ENCODE peak calls at places on chromosomes 2 and 18, in four cellular contexts. K, Y, J and B are unnamed samples.

GRCh38 chr2:215280326-215280725 is 31.5 kb upstream of the ATIC start:
- DNase-seq in K (no peak), Y (no peak), J (no peak), B (no peak)

GRCh38 chr2:112621792-112622527 is 23.8 kb upstream of the SLC20A1 start:
- DNase-seq in K (no peak), Y (no peak), J (no peak), B (peak; percentile 94)

GRCh38 chr18:64720781-64721464 is 572.0 kb upstream of the LINC00305 start:
- DNase-seq in K (peak; percentile 1), Y (no peak), J (no peak), B (no peak)

GRCh38 chr2:62713837-62714236 is 8.3 kb downstream of the EHBP1 start:
- DNase-seq in K (no peak), Y (no peak), J (no peak), B (peak; percentile 28)

GRCh38 chr2:48529676-48530032 is 300 bp upstream of the STON1 start:
- DNase-seq in K (no peak), Y (no peak), J (no peak), B (no peak)

GRCh38 chr2:199465988-199466703 is 8.4 kb upstream of the SATB2 start:
- DNase-seq in K (peak; percentile 51), Y (peak; percentile 48), J (no peak), B (no peak)

GRCh38 chr2:73020657-73021370 is 50.7 kb downstream of the SFXN5 start:
- DNase-seq in K (peak; percentile 9), Y (no peak), J (no peak), B (peak; percentile 85)

GRCh38 chr2:14656146-14656545 is 23.6 kb downstream of the LRATD1 start:
- DNase-seq in K (peak; percentile 36), Y (no peak), J (no peak), B (no peak)

GRCh38 chr2:181352158-181352557 is 105.0 kb upstream of the ITGA4 start:
- DNase-seq in K (no peak), Y (no peak), J (no peak), B (no peak)

GRCh38 chr2:85998071-85998991 is 107.4 kb downstream of the POLR1A start:
- DNase-seq in K (peak; percentile 84), Y (peak; percentile 27), J (no peak), B (peak; percentile 56)

GRCh38 chr2:37784759-37785149 is 113.3 kb upstream of the CDC42EP3 start:
- DNase-seq in K (no peak), Y (no peak), J (no peak), B (no peak)

GRCh38 chr2:239695106-239695727 is 294.4 kb upstream of the HDAC4 start:
- DNase-seq in K (no peak), Y (no peak), J (no peak), B (no peak)

GRCh38 chr2:239275871-239276812 is 124.7 kb downstream of the HDAC4 start:
- DNase-seq in K (no peak), Y (peak; percentile 27), J (no peak), B (no peak)

GRCh38 chr2:213157242-213157641 is 5.8 kb upstream of the IKZF2 start:
- DNase-seq in K (no peak), Y (no peak), J (no peak), B (peak; percentile 23)

GRCh38 chr2:3398837-3399236 is 19.3 kb downstream of the TRAPPC12 start:
- DNase-seq in K (peak; percentile 61), Y (no peak), J (no peak), B (no peak)

GRCh38 chr2:143524001-143524608 is 394.9 kb downstream of the ARHGAP15 start:
- DNase-seq in K (no peak), Y (no peak), J (no peak), B (peak; percentile 54)

GRCh38 chr18:54850598-54850997 is 22.3 kb downstream of the RAB27B start:
- DNase-seq in K (no peak), Y (no peak), J (no peak), B (no peak)

GRCh38 chr18:23967321-23968089 is 47.0 kb upstream of the TTC39C start:
- DNase-seq in K (no peak), Y (no peak), J (no peak), B (no peak)

GRCh38 chr2:20513946-20514345 is 67.1 kb downstream of the RHOB start:
- DNase-seq in K (no peak), Y (no peak), J (no peak), B (no peak)

GRCh38 chr2:12761109-12761508 is 44.4 kb downstream of the TRIB2 start:
- DNase-seq in K (no peak), Y (no peak), J (no peak), B (no peak)

GRCh38 chr2:75340560-75340959 is 141.2 kb upstream of the TACR1 start:
- DNase-seq in K (no peak), Y (no peak), J (no peak), B (peak; percentile 42)

GRCh38 chr18:73691118-73691517 is 456.5 kb downstream of the FBXO15 start:
- DNase-seq in K (peak; percentile 7), Y (no peak), J (no peak), B (peak; percentile 95)

GRCh38 chr2:239717706-239718105 is 307.4 kb downstream of the NDUFA10 start:
- DNase-seq in K (no peak), Y (peak; percentile 25), J (no peak), B (no peak)

GRCh38 chr2:28810384-28811285 is at the start of gene SPDYA:
- DNase-seq in K (peak; percentile 91), Y (peak; percentile 91), J (peak; percentile 34), B (peak; percentile 36)

GRCh38 chr2:29063646-29064372 is 10.5 kb downstream of the PCARE start:
- DNase-seq in K (no peak), Y (no peak), J (no peak), B (peak; percentile 68)

GRCh38 chr18:62991959-62992358 is 276.6 kb downstream of the PHLPP1 start:
- DNase-seq in K (no peak), Y (no peak), J (no peak), B (no peak)

GRCh38 chr18:2805970-2806943 is 40.5 kb upstream of the EMILIN2 start:
- DNase-seq in K (no peak), Y (no peak), J (no peak), B (peak; percentile 73)

DNA sequence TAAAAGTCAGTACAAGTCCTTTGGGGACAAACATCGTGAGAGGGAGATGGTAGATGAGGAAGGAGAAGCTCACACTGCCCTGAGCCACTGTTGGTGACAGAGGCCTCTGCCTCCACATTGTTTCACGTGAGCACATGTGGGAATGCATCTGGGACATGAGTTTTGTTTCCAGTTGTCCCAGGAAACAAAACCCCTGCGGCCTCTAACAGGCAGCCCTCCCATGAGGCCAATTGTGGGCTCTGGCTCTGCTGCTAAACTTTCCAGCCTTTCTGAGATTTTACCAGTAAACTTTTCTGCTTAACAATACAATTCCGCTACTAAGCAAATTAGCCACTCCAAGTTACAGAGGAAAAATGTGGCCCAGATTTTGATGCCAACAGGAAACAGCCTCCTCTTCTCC is 23.5 kb upstream of the LRRC30 start:
- DNase-seq in K (no peak), Y (no peak), J (no peak), B (no peak)
- H4K5ac ChIP-seq in K (no peak overlapping the region), Y (no peak overlapping the region), J (no peak overlapping the region), B (no peak overlapping the region)

GRCh38 chr2:54512183-54512582 is 56.1 kb downstream of the SPTBN1 start:
- DNase-seq in K (no peak), Y (no peak), J (no peak), B (no peak)
- H4K5ac ChIP-seq in K (no peak overlapping the region), Y (no peak overlapping the region), J (no peak overlapping the region), B (no peak overlapping the region)

GRCh38 chr2:31197669-31198068 is 19.6 kb downstream of the CAPN14 start:
- DNase-seq in K (peak; percentile 52), Y (no peak), J (no peak), B (no peak)
- H4K5ac ChIP-seq in K (no peak overlapping the region), Y (no peak overlapping the region), J (no peak overlapping the region), B (no peak overlapping the region)

GRCh38 chr2:236086403-236086970 is 81.7 kb downstream of the GBX2 start:
- DNase-seq in K (no peak), Y (no peak), J (no peak), B (no peak)
- H4K5ac ChIP-seq in K (no peak overlapping the region), Y (no peak overlapping the region), J (no peak overlapping the region), B (no peak overlapping the region)

GRCh38 chr2:100106460-100106859 is 35.9 kb downstream of the AFF3 start:
- DNase-seq in K (peak; percentile 66), Y (peak; percentile 37), J (no peak), B (peak; percentile 45)

GRCh38 chr2:100107440-100107839 is 35.0 kb downstream of the AFF3 start:
- DNase-seq in K (no peak), Y (no peak), J (no peak), B (no peak)

GRCh38 chr2:100107911-100108647 is 34.3 kb downstream of the AFF3 start:
- DNase-seq in K (no peak), Y (no peak), J (no peak), B (no peak)

GRCh38 chr2:100105678-100106054 is 36.7 kb downstream of the AFF3 start:
- DNase-seq in K (peak; percentile 63), Y (peak; percentile 44), J (no peak), B (peak; percentile 53)

DNA sequence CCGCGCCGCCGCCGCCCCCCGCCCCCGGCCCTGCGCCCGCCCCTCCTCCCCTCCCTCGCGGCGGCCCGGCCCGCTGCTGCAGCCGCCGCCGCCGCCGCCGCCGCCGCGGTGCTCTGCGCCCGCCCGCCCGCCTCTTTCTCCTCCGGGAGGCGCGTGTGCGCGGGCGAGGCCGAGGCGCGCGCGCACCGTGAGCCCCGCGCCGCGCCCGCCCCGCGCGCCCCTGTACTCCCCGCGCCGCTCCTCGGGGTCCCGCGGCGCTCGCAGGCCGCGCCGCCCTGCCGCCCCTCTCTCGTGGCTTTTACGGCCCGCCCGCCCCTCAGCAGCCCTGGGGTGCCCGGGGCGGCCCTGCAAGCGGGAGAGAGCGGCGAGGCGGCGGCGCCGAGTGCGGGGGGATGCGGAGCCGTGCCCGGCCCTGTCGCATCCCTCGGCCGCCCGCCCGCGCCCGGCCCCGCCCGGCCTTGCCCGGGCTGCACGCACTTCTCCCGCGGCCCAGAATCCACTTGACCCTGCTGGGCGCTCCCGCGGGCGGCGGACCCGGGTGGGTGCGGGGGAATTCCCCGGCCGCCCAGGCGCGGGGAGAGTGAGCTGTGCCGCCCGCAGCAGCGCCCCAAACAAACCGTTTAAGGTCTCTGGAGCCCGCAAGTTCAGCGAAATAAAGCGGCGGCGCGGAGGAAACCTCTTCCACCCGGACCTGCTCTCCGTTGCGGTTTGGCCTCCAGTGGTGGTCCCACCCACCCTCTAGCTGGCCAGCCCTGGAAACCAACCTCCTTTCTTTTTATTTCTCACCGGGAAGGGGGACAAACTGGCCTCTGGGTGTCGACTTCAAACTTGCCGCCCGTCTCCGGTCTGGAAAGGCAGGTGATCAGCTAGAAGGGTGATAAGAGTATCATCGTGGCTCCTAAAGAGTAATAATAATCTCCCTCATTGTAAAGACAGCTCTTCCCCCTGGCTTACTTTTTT is 37.4 kb downstream of the AFF3 start:
- DNase-seq in K (peak; percentile 39), Y (peak; percentile 34), J (no peak), B (peak; percentile 11)
- H4K5ac ChIP-seq in K (no peak overlapping the region), Y (no peak overlapping the region), J (no peak overlapping the region), B (peak overlapping the region; percentile 39)

DNA sequence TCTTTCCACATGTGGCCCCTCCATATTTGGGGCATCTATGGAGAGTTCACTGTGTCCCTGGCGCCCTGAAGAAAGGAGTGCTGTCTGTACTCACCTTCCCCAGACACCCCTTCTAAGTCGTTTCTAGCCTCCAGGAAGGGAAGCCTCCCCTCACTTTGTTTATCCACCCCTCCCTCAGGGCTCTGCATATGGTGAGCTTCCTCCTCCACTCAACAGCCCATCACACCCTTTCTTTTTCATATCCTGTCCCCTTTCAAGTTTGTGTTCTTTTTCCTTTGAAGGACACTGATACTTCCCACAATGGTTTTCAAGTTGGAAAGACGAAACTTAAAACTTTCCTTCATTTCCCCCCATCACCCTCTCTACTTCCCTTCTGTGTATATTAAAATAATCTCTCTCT is 291.4 kb upstream of the POU3F3 start:
- DNase-seq in K (peak; percentile 16), Y (peak; percentile 42), J (no peak), B (no peak)
- H4K5ac ChIP-seq in K (no peak overlapping the region), Y (no peak overlapping the region), J (no peak overlapping the region), B (no peak overlapping the region)